ENCODE peak calls at places on chromosomes 2 and 18, in eight cellular contexts. Z is GM23338, D is iPS DF 6.9, B is adrenal gland, X is testis, U is HepG2, H is suprapubic skin, C is IMR-90. R is an unnamed sample.
A peak's percentile ranks its signal among the peaks of the same experiment; 100 is the strongest.

GRCh38 chr2:15728247-15728721 is 136.6 kb downstream of the DDX1 start:
- DNase-seq in X (no peak), B (no peak), Z (no peak), D (no peak), U (no peak), H (no peak), C (no peak), R (no peak)

GRCh38 chr18:57854726-57855125 is 51.6 kb upstream of the ATP8B1 start:
- DNase-seq in Z (no peak), C (peak; percentile 22), D (no peak), X (no peak), B (no peak), H (no peak), U (no peak), R (no peak)

GRCh38 chr2:61485281-61485680 is 14.4 kb upstream of the USP34 start:
- DNase-seq in B (no peak), Z (no peak), D (no peak), C (no peak), H (no peak), X (no peak), U (no peak), R (no peak)

GRCh38 chr2:14944562-14945346 is 312.2 kb downstream of the LRATD1 start:
- DNase-seq in H (no peak), U (peak; percentile 58), X (peak; percentile 46), C (peak; percentile 34), Z (peak; percentile 80), B (peak; percentile 8), D (peak; percentile 31), R (peak; percentile 69)

GRCh38 chr2:240465268-240465764 is 29.9 kb downstream of the GPC1 start:
- DNase-seq in C (no peak), B (peak; percentile 11), H (peak; percentile 65), X (no peak), D (no peak), U (no peak), Z (no peak), R (peak; percentile 43)

GRCh38 chr2:218295029-218295428 is 2.7 kb upstream of the TMBIM1 start:
- DNase-seq in B (no peak), X (no peak), D (no peak), Z (no peak), H (no peak), U (no peak), C (no peak), R (peak; percentile 22)

GRCh38 chr2:147108553-147108952 is 736.3 kb upstream of the ACVR2A start:
- DNase-seq in H (no peak), D (no peak), B (no peak), X (no peak), C (no peak), U (no peak), Z (no peak), R (no peak)

GRCh38 chr2:20419007-20419576 is 27.8 kb upstream of the RHOB start:
- DNase-seq in B (no peak), Z (no peak), C (peak; percentile 65), U (peak; percentile 65), D (no peak), X (no peak), H (peak; percentile 72), R (peak; percentile 56)

GRCh38 chr2:14587119-14587518 is 45.4 kb upstream of the LRATD1 start:
- DNase-seq in X (no peak), B (no peak), C (peak; percentile 10), U (no peak), Z (no peak), H (no peak), D (no peak), R (no peak)

GRCh38 chr2:162058973-162059668 is 14.9 kb downstream of the DPP4 start:
- DNase-seq in H (no peak), X (no peak), D (no peak), U (no peak), C (peak; percentile 42), Z (no peak), B (no peak), R (no peak)

GRCh38 chr2:778680-779350 is 101.6 kb upstream of the TMEM18 start:
- DNase-seq in H (peak; percentile 35), C (no peak), X (no peak), D (no peak), B (no peak), Z (no peak), U (no peak), R (no peak)

GRCh38 chr2:233209117-233209977 is 42.1 kb upstream of the ATG16L1 start:
- DNase-seq in C (peak; percentile 25), Z (peak; percentile 63), B (no peak), H (no peak), U (peak; percentile 23), X (no peak), D (no peak), R (peak; percentile 89)
- H3K4me3 ChIP-seq in C (no peak overlapping the region), Z (peak overlapping the region; percentile 40), B (no peak overlapping the region), H (no peak overlapping the region), U (no peak overlapping the region), X (no peak overlapping the region), D (no peak overlapping the region), R (no peak overlapping the region)

GRCh38 chr2:75360945-75361344 is 161.6 kb upstream of the TACR1 start:
- DNase-seq in B (no peak), Z (no peak), H (no peak), X (no peak), U (no peak), C (no peak), D (no peak), R (no peak)
- H3K36me3 ChIP-seq in B (no peaks in the 10 kb centered on the region), Z (no peaks in the 10 kb centered on the region), H (no peaks in the 10 kb centered on the region), X (no peaks in the 10 kb centered on the region), U (no peaks in the 10 kb centered on the region), C (no peaks in the 10 kb centered on the region), D (no peaks in the 10 kb centered on the region), R (no peaks in the 10 kb centered on the region)

DNA sequence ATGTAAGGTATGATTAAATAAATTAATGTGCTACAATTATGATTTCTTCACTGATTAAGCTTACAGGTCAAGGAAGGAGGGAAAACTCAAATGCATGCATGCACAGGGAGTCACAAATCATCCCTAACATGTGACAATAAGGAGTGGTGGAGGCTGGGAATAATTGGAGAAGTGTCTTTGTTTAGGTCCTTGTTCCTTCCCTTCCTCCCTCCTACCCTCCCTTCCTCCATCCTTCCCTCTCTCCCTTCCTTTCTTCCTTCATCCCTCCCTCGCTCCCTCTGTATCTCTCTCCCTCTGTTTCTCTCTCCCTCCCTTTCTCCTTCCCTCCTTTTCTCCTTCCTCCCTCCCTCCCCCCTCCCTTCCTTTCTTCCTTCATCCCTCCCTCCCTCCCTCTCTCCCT is 337.1 kb downstream of the CTNNA2 start:
- DNase-seq in X (no peak), U (no peak), Z (no peak), H (no peak), C (no peak), D (no peak), B (no peak), R (no peak)
- H3K27me3 ChIP-seq in X (no peaks in the 10 kb centered on the region), U (no peaks in the 10 kb centered on the region), Z (no peaks in the 10 kb centered on the region), H (no peaks in the 10 kb centered on the region), C (no peaks in the 10 kb centered on the region), D (no peaks in the 10 kb centered on the region), B (no peaks in the 10 kb centered on the region), R (no peaks in the 10 kb centered on the region)

GRCh38 chr2:106542730-106543359 is 55.7 kb downstream of the CD8B2 start:
- DNase-seq in D (peak; percentile 47), C (peak; percentile 19), U (peak; percentile 53), X (peak; percentile 89), B (peak; percentile 56), Z (peak; percentile 78), H (peak; percentile 78), R (peak; percentile 84)
- H3K4me3 ChIP-seq in D (no peak overlapping the region), C (no peak overlapping the region), U (peak overlapping the region; percentile 38), X (peak overlapping the region; percentile 6), B (no peak overlapping the region), Z (peak overlapping the region; percentile 46), H (peak overlapping the region; percentile 32), R (peak overlapping the region; percentile 18)

GRCh38 chr2:8796878-8797550 is 40.4 kb downstream of the KIDINS220 start:
- DNase-seq in B (no peak), D (no peak), H (no peak), C (no peak), X (no peak), Z (no peak), U (no peak), R (no peak)
- H3K36me3 ChIP-seq in B (peaks cover 56% of the 10 kb centered on the region), D (no peaks in the 10 kb centered on the region), H (peaks cover 83% of the 10 kb centered on the region), C (peaks cover 23% of the 10 kb centered on the region), X (no peaks in the 10 kb centered on the region), Z (peaks cover 9% of the 10 kb centered on the region), U (peaks cover 24% of the 10 kb centered on the region), R (no peaks in the 10 kb centered on the region)

DNA sequence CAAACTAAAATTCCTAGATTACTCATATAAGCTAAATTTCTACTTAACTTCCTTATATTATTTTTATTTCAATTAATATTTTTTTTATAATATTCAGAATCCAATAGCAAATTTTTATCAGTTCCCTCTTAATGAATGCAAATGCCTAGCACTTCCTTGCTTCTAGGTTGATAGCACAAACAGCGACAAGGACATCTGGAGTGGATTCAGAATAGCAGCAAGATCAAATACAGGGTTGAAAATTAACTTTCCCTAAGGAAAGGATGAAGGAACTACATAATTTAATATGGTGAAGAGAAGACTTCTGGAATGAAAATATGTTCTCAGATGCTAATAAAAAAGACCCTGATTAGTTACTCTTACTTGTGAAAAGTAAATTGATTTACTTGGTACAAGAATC is 64.5 kb downstream of the PIGN start:
- DNase-seq in H (no peak), B (no peak), C (no peak), U (no peak), Z (no peak), X (no peak), D (no peak), R (no peak)
- H3K27me3 ChIP-seq in H (no peaks in the 10 kb centered on the region), B (no peaks in the 10 kb centered on the region), C (no peaks in the 10 kb centered on the region), U (no peaks in the 10 kb centered on the region), Z (no peaks in the 10 kb centered on the region), X (no peaks in the 10 kb centered on the region), D (no peaks in the 10 kb centered on the region), R (no peaks in the 10 kb centered on the region)

R was measured in H7.